ENCODE peak calls at places on chromosome 9, in six cellular contexts. One of them, this sample, is unnamed.

GRCh38 chr9:120866651-120867050 is 10.3 kb downstream of the PHF19 start:
- DNase-seq in ACHN: no peak
- DNase-seq in heart left ventricle: no peak
- DNase-seq in Calu3: no peak
- DNase-seq in GM03348: no peak
- DNase-seq in fibroblast of lung: no peak
- DNase-seq in this sample: no peak

GRCh38 chr9:74645007-74645639 is 148.0 kb downstream of the RORB start:
- DNase-seq in ACHN: peak
- DNase-seq in heart left ventricle: no peak
- DNase-seq in Calu3: peak
- DNase-seq in GM03348: peak
- DNase-seq in fibroblast of lung: peak
- DNase-seq in this sample: no peak

GRCh38 chr9:109903515-109904138 is 123.6 kb downstream of the PALM2AKAP2 start:
- DNase-seq in ACHN: peak
- DNase-seq in heart left ventricle: peak
- DNase-seq in Calu3: peak
- DNase-seq in GM03348: peak
- DNase-seq in fibroblast of lung: peak
- DNase-seq in this sample: no peak

GRCh38 chr9:126663661-126664072 is 49.9 kb downstream of the LMX1B start:
- DNase-seq in ACHN: no peak
- DNase-seq in heart left ventricle: peak
- DNase-seq in Calu3: no peak
- DNase-seq in GM03348: no peak
- DNase-seq in fibroblast of lung: no peak
- DNase-seq in this sample: no peak

GRCh38 chr9:91900057-91900816 is 49.8 kb downstream of the ROR2 start:
- DNase-seq in ACHN: no peak
- DNase-seq in heart left ventricle: no peak
- DNase-seq in Calu3: no peak
- DNase-seq in GM03348: no peak
- DNase-seq in fibroblast of lung: no peak
- DNase-seq in this sample: no peak

GRCh38 chr9:135086597-135087488 is 625 bp upstream of the OLFM1 start:
- DNase-seq in ACHN: no peak
- DNase-seq in heart left ventricle: no peak
- DNase-seq in Calu3: no peak
- DNase-seq in GM03348: no peak
- DNase-seq in fibroblast of lung: no peak
- DNase-seq in this sample: no peak

GRCh38 chr9:134371731-134372130 is 45.5 kb downstream of the RXRA start:
- DNase-seq in ACHN: no peak
- DNase-seq in heart left ventricle: peak
- DNase-seq in Calu3: no peak
- DNase-seq in GM03348: no peak
- DNase-seq in fibroblast of lung: no peak
- DNase-seq in this sample: no peak

GRCh38 chr9:129185991-129186390 is 7.9 kb upstream of the IER5L start:
- DNase-seq in ACHN: no peak
- DNase-seq in heart left ventricle: no peak
- DNase-seq in Calu3: no peak
- DNase-seq in GM03348: no peak
- DNase-seq in fibroblast of lung: no peak
- DNase-seq in this sample: peak

GRCh38 chr9:91127653-91128052 is 234.1 kb downstream of the AUH start:
- DNase-seq in ACHN: no peak
- DNase-seq in heart left ventricle: no peak
- DNase-seq in Calu3: no peak
- DNase-seq in GM03348: no peak
- DNase-seq in fibroblast of lung: peak
- DNase-seq in this sample: no peak

GRCh38 chr9:32456564-32456963 is 69.4 kb downstream of the RIGI start:
- DNase-seq in ACHN: no peak
- DNase-seq in heart left ventricle: no peak
- DNase-seq in Calu3: no peak
- DNase-seq in GM03348: peak
- DNase-seq in fibroblast of lung: peak
- DNase-seq in this sample: no peak

GRCh38 chr9:34514816-34515215 is 8.0 kb downstream of the ENHO start:
- DNase-seq in ACHN: no peak
- DNase-seq in heart left ventricle: no peak
- DNase-seq in Calu3: no peak
- DNase-seq in GM03348: no peak
- DNase-seq in fibroblast of lung: no peak
- DNase-seq in this sample: peak

GRCh38 chr9:136353757-136354488 is 9.6 kb downstream of the DNLZ start:
- DNase-seq in ACHN: no peak
- DNase-seq in heart left ventricle: no peak
- DNase-seq in Calu3: no peak
- DNase-seq in GM03348: no peak
- DNase-seq in fibroblast of lung: no peak
- DNase-seq in this sample: no peak

GRCh38 chr9:129726322-129727160 is 26.3 kb downstream of the PTGES start:
- DNase-seq in ACHN: peak
- DNase-seq in heart left ventricle: peak
- DNase-seq in Calu3: peak
- DNase-seq in GM03348: peak
- DNase-seq in fibroblast of lung: peak
- DNase-seq in this sample: peak

GRCh38 chr9:14245901-14246525 is 67.9 kb downstream of the NFIB start:
- DNase-seq in ACHN: peak
- DNase-seq in heart left ventricle: no peak
- DNase-seq in Calu3: no peak
- DNase-seq in GM03348: peak
- DNase-seq in fibroblast of lung: peak
- DNase-seq in this sample: no peak

GRCh38 chr9:131578016-131578415 is 32.7 kb downstream of the PRRT1B start:
- DNase-seq in ACHN: no peak
- DNase-seq in heart left ventricle: no peak
- DNase-seq in Calu3: no peak
- DNase-seq in GM03348: no peak
- DNase-seq in fibroblast of lung: no peak
- DNase-seq in this sample: peak

GRCh38 chr9:131732636-131733340 is 7.1 kb downstream of the RAPGEF1 start:
- DNase-seq in ACHN: no peak
- DNase-seq in heart left ventricle: no peak
- DNase-seq in Calu3: no peak
- DNase-seq in GM03348: no peak
- DNase-seq in fibroblast of lung: no peak
- DNase-seq in this sample: no peak

GRCh38 chr9:22446950-22447606 is 454 bp downstream of the DMRTA1 start:
- DNase-seq in ACHN: peak
- DNase-seq in heart left ventricle: peak
- DNase-seq in Calu3: peak
- DNase-seq in GM03348: peak
- DNase-seq in fibroblast of lung: peak
- DNase-seq in this sample: peak

GRCh38 chr9:105157178-105157583 is 87.3 kb upstream of the SLC44A1 start:
- DNase-seq in ACHN: peak
- DNase-seq in heart left ventricle: peak
- DNase-seq in Calu3: peak
- DNase-seq in GM03348: peak
- DNase-seq in fibroblast of lung: peak
- DNase-seq in this sample: peak

GRCh38 chr9:121963542-121963995 is 129.5 kb downstream of the TTLL11 start:
- DNase-seq in ACHN: no peak
- DNase-seq in heart left ventricle: no peak
- DNase-seq in Calu3: peak
- DNase-seq in GM03348: peak
- DNase-seq in fibroblast of lung: peak
- DNase-seq in this sample: peak

GRCh38 chr9:130663258-130664171 is 879 bp upstream of the PRDM12 start:
- DNase-seq in ACHN: no peak
- DNase-seq in heart left ventricle: no peak
- DNase-seq in Calu3: no peak
- DNase-seq in GM03348: peak
- DNase-seq in fibroblast of lung: no peak
- DNase-seq in this sample: peak

GRCh38 chr9:63817622-63818518 is 1467.1 kb downstream of the FOXD4L5 start:
- DNase-seq in ACHN: peak
- DNase-seq in heart left ventricle: peak
- DNase-seq in Calu3: peak
- DNase-seq in GM03348: peak
- DNase-seq in fibroblast of lung: peak
- DNase-seq in this sample: peak

GRCh38 chr9:35237303-35237702 is 75.5 kb downstream of the UNC13B start:
- DNase-seq in ACHN: no peak
- DNase-seq in heart left ventricle: no peak
- DNase-seq in Calu3: peak
- DNase-seq in GM03348: no peak
- DNase-seq in fibroblast of lung: no peak
- DNase-seq in this sample: no peak

GRCh38 chr9:131407717-131408195 is 13.9 kb downstream of the PRRC2B start:
- DNase-seq in ACHN: no peak
- DNase-seq in heart left ventricle: peak
- DNase-seq in Calu3: no peak
- DNase-seq in GM03348: peak
- DNase-seq in fibroblast of lung: peak
- DNase-seq in this sample: peak

GRCh38 chr9:18245911-18246310 is 228.0 kb upstream of the ADAMTSL1 start:
- DNase-seq in ACHN: no peak
- DNase-seq in heart left ventricle: no peak
- DNase-seq in Calu3: no peak
- DNase-seq in GM03348: peak
- DNase-seq in fibroblast of lung: no peak
- DNase-seq in this sample: no peak

This sample was measured in osteoblast.